ENCODE peak calls at places on chromosomes 6 and 20, in six cellular contexts. One of them, this sample, is unnamed.
A peak's percentile ranks its signal among the peaks of the same experiment; 100 is the strongest.

GRCh38 chr6:144158133-144158532 is 7.8 kb downstream of the STX11 start:
- DNase-seq in stomach: no peak
- DNase-seq in tibial nerve: peak; percentile 54
- DNase-seq in transverse colon: no peak
- DNase-seq in GM12892: no peak
- DNase-seq in esophagus squamous epithelium: no peak
- DNase-seq in this sample: peak; percentile 16

GRCh38 chr20:37243076-37243936 is 18.3 kb downstream of the GHRH start:
- DNase-seq in stomach: no peak
- DNase-seq in tibial nerve: no peak
- DNase-seq in transverse colon: no peak
- DNase-seq in GM12892: no peak
- DNase-seq in esophagus squamous epithelium: no peak
- DNase-seq in this sample: no peak

GRCh38 chr6:49370518-49370917 is 92.5 kb downstream of the MMUT start:
- DNase-seq in stomach: no peak
- DNase-seq in tibial nerve: no peak
- DNase-seq in transverse colon: no peak
- DNase-seq in GM12892: no peak
- DNase-seq in esophagus squamous epithelium: no peak
- DNase-seq in this sample: no peak

GRCh38 chr20:24653306-24653705 is 183.9 kb downstream of the SYNDIG1 start:
- DNase-seq in stomach: no peak
- DNase-seq in tibial nerve: no peak
- DNase-seq in transverse colon: no peak
- DNase-seq in GM12892: no peak
- DNase-seq in esophagus squamous epithelium: no peak
- DNase-seq in this sample: peak; percentile 60

GRCh38 chr6:123565529-123565928 is 71.2 kb downstream of the TRDN start:
- DNase-seq in stomach: no peak
- DNase-seq in tibial nerve: no peak
- DNase-seq in transverse colon: no peak
- DNase-seq in GM12892: no peak
- DNase-seq in esophagus squamous epithelium: no peak
- DNase-seq in this sample: no peak

GRCh38 chr20:40658509-40658908 is 30.5 kb downstream of the MAFB start:
- DNase-seq in stomach: no peak
- DNase-seq in tibial nerve: no peak
- DNase-seq in transverse colon: no peak
- DNase-seq in GM12892: no peak
- DNase-seq in esophagus squamous epithelium: no peak
- DNase-seq in this sample: no peak

GRCh38 chr6:111980979-111981378 is 72.9 kb upstream of the CCN6 start:
- DNase-seq in stomach: no peak
- DNase-seq in tibial nerve: peak; percentile 29
- DNase-seq in transverse colon: no peak
- DNase-seq in GM12892: no peak
- DNase-seq in esophagus squamous epithelium: no peak
- DNase-seq in this sample: no peak

GRCh38 chr20:36145877-36146707 is 8.4 kb upstream of the EPB41L1 start:
- DNase-seq in stomach: peak; percentile 67
- DNase-seq in tibial nerve: no peak
- DNase-seq in transverse colon: no peak
- DNase-seq in GM12892: no peak
- DNase-seq in esophagus squamous epithelium: no peak
- DNase-seq in this sample: no peak

GRCh38 chr6:1860756-1861369 is 251.1 kb downstream of the FOXC1 start:
- DNase-seq in stomach: no peak
- DNase-seq in tibial nerve: no peak
- DNase-seq in transverse colon: no peak
- DNase-seq in GM12892: no peak
- DNase-seq in esophagus squamous epithelium: no peak
- DNase-seq in this sample: no peak

GRCh38 chr20:24522452-24523330 is 53.3 kb downstream of the SYNDIG1 start:
- DNase-seq in stomach: no peak
- DNase-seq in tibial nerve: no peak
- DNase-seq in transverse colon: no peak
- DNase-seq in GM12892: no peak
- DNase-seq in esophagus squamous epithelium: no peak
- DNase-seq in this sample: no peak

GRCh38 chr6:75084872-75085381 is 120.9 kb downstream of the COL12A1 start:
- DNase-seq in stomach: peak; percentile 58
- DNase-seq in tibial nerve: no peak
- DNase-seq in transverse colon: peak; percentile 20
- DNase-seq in GM12892: no peak
- DNase-seq in esophagus squamous epithelium: no peak
- DNase-seq in this sample: no peak

GRCh38 chr6:6405997-6406699 is 85.7 kb upstream of the F13A1 start:
- DNase-seq in stomach: no peak
- DNase-seq in tibial nerve: no peak
- DNase-seq in transverse colon: no peak
- DNase-seq in GM12892: no peak
- DNase-seq in esophagus squamous epithelium: no peak
- DNase-seq in this sample: no peak

GRCh38 chr6:6411115-6411514 is 90.7 kb upstream of the F13A1 start:
- DNase-seq in stomach: no peak
- DNase-seq in tibial nerve: no peak
- DNase-seq in transverse colon: no peak
- DNase-seq in GM12892: no peak
- DNase-seq in esophagus squamous epithelium: no peak
- DNase-seq in this sample: no peak

GRCh38 chr6:6409397-6410030 is 89.1 kb upstream of the F13A1 start:
- DNase-seq in stomach: no peak
- DNase-seq in tibial nerve: no peak
- DNase-seq in transverse colon: no peak
- DNase-seq in GM12892: no peak
- DNase-seq in esophagus squamous epithelium: no peak
- DNase-seq in this sample: no peak

GRCh38 chr6:6405031-6405430 is 84.6 kb upstream of the F13A1 start:
- DNase-seq in stomach: no peak
- DNase-seq in tibial nerve: no peak
- DNase-seq in transverse colon: no peak
- DNase-seq in GM12892: no peak
- DNase-seq in esophagus squamous epithelium: no peak
- DNase-seq in this sample: no peak

DNA sequence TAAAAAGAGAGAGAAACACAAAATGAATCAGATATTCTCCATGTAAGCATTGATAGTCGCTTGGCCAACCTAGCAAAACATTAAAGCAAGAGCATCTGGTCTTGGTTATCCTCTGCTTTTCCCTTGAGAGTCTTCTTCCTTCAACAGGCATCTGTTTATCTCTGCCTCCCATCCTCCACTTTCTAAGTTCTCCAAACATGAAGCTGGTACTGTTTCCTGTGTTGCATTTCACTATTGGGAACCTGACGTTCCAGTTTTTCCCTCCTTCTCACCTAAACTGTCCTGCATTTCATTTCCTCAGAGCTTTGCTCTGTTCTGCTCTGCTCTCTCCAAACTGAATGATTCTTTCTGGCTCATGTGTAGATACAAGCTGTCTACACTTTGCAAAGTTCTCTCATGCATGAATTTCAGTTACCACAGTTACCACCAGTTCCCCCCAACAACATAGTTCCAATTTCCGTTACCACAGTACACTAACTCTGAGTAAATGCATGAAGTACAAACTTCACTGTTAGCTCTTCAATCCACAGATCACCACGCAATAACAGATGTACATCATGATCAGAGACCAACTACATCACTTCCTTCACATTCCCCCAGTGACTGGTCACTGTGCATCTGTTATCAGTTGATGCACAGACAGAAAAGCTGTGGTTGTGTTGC is 86.7 kb upstream of the F13A1 start:
- DNase-seq in stomach: no peak
- DNase-seq in tibial nerve: no peak
- DNase-seq in transverse colon: no peak
- DNase-seq in GM12892: no peak
- DNase-seq in esophagus squamous epithelium: no peak
- DNase-seq in this sample: no peak
- TF ChIP-seq POLR2A in stomach: no peak
- TF ChIP-seq POLR2A in tibial nerve: no peak
- TF ChIP-seq POLR2A in transverse colon: no peak
- TF ChIP-seq POLR2A in GM12892: no peak
- TF ChIP-seq POLR2A in esophagus squamous epithelium: no peak
- TF ChIP-seq POLR2A in this sample: no peak

GRCh38 chr6:140809694-140810101 is 1323.0 kb upstream of the GJE1 start:
- DNase-seq in stomach: no peak
- DNase-seq in tibial nerve: no peak
- DNase-seq in transverse colon: no peak
- DNase-seq in GM12892: no peak
- DNase-seq in esophagus squamous epithelium: no peak
- DNase-seq in this sample: no peak

GRCh38 chr6:140816696-140817095 is 1316.0 kb upstream of the GJE1 start:
- DNase-seq in stomach: no peak
- DNase-seq in tibial nerve: no peak
- DNase-seq in transverse colon: no peak
- DNase-seq in GM12892: no peak
- DNase-seq in esophagus squamous epithelium: no peak
- DNase-seq in this sample: no peak

GRCh38 chr6:140817176-140817575 is 1315.5 kb upstream of the GJE1 start:
- DNase-seq in stomach: no peak
- DNase-seq in tibial nerve: no peak
- DNase-seq in transverse colon: no peak
- DNase-seq in GM12892: no peak
- DNase-seq in esophagus squamous epithelium: no peak
- DNase-seq in this sample: no peak

GRCh38 chr6:140811642-140812041 is 1321.1 kb upstream of the GJE1 start:
- DNase-seq in stomach: no peak
- DNase-seq in tibial nerve: no peak
- DNase-seq in transverse colon: no peak
- DNase-seq in GM12892: no peak
- DNase-seq in esophagus squamous epithelium: no peak
- DNase-seq in this sample: no peak

GRCh38 chr6:140812636-140813035 is 1320.1 kb upstream of the GJE1 start:
- DNase-seq in stomach: no peak
- DNase-seq in tibial nerve: no peak
- DNase-seq in transverse colon: no peak
- DNase-seq in GM12892: no peak
- DNase-seq in esophagus squamous epithelium: no peak
- DNase-seq in this sample: no peak
- TF ChIP-seq POLR2A in stomach: no peak
- TF ChIP-seq POLR2A in tibial nerve: no peak
- TF ChIP-seq POLR2A in transverse colon: no peak
- TF ChIP-seq POLR2A in GM12892: no peak
- TF ChIP-seq POLR2A in esophagus squamous epithelium: no peak
- TF ChIP-seq POLR2A in this sample: no peak

DNA sequence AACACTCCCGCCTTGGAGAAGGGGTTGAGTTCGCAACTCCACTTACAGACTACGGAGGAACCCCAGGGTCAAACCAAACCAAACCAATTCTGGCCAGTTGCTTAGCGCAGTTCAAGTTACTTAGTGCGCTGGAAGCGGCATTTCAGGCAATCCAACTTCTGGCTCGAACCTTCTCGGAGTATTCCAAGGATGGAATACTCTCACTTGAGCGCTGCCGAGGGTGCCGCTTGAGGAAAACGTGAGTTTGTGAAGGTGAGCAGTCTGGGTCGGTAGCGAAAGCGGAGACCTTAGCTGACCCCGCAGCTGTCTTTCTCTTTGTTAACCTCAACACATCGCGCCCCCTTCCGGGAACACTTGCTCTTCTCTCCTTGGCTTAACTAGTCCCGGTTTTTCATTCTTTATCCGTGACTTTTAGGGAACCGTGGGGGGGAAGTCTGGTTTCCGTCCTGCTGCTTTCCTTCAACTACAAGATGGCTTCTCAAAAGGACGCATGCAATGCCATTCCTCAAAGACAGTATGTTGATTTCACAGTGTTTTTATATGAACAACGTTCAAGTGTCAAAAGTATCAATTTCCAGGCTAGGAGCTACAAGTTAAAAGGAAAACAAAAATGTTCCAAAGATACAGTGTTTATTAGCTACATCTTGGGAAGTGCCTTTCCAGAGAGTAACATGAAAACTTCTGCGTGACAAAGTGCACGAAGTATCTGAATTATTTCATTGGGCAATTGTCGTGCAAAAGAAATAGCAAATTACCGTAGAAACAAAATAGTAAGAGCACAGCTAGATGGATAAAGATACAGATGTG is 742 bp upstream of the PNISR start:
- DNase-seq in stomach: peak; percentile 73
- DNase-seq in tibial nerve: peak; percentile 85
- DNase-seq in transverse colon: peak; percentile 88
- DNase-seq in GM12892: peak; percentile 19
- DNase-seq in esophagus squamous epithelium: peak; percentile 30
- DNase-seq in this sample: peak; percentile 11
- TF ChIP-seq POLR2A in stomach: no peak
- TF ChIP-seq POLR2A in tibial nerve: no peak
- TF ChIP-seq POLR2A in transverse colon: no peak
- TF ChIP-seq POLR2A in GM12892: peak; percentile 45
- TF ChIP-seq POLR2A in esophagus squamous epithelium: no peak
- TF ChIP-seq POLR2A in this sample: peak; percentile 10

DNA sequence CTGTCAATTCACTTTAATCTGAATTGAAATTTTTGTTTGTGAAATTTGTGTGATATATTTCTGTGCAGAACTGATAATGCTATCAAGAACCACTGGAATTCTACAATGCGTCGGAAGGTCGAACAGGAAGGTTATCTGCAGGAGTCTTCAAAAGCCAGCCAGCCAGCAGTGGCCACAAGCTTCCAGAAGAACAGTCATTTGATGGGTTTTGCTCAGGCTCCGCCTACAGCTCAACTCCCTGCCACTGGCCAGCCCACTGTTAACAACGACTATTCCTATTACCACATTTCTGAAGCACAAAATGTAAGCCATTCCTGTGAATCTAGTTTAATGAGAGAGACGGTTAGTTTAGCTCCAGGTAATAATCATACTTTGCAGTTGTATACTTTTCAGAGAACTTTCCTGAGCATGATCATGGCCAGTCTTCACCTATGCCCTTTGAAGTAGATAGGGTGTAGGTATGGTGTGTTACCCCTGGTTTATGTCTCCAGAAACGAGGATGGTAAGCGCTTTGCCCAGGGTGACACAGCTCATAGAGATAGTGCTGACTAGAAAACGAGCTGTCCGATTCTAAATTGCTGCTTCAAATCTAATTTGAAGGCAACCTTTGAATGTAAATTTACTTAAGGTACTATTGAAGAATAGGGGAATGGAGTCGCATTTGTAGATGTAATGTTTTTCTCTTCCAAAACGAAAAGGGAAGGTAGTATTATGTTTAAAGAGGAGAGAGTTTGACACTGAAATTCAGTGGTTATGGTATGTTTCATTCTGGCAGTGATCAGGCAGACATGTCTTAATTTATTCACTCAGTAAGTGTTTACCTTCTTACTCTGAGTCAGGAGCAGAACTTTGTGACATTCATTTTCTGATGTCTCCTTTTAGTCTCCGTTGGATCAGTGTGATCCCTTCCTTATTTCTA is 11.4 kb downstream of the MYB start:
- DNase-seq in stomach: no peak
- DNase-seq in tibial nerve: no peak
- DNase-seq in transverse colon: no peak
- DNase-seq in GM12892: no peak
- DNase-seq in esophagus squamous epithelium: no peak
- DNase-seq in this sample: no peak
- TF ChIP-seq POLR2A in stomach: no peak
- TF ChIP-seq POLR2A in tibial nerve: no peak
- TF ChIP-seq POLR2A in transverse colon: no peak
- TF ChIP-seq POLR2A in GM12892: no peak
- TF ChIP-seq POLR2A in esophagus squamous epithelium: no peak
- TF ChIP-seq POLR2A in this sample: no peak